ENCODE peak calls at places on chromosomes 4 and X, in four cellular contexts. D is spleen, V is heart left ventricle, R is testis. Q is an unnamed sample.

GRCh38 chr4:111040904-111041303 is 418.0 kb upstream of the PITX2 start:
- DNase-seq in D (no peak), V (no peak), R (no peak), Q (no peak)

GRCh38 chrX:37912286-37912685 is 64.9 kb upstream of the DYNLT3 start:
- DNase-seq in D (no peak), V (no peak), R (no peak), Q (peak; percentile 54)

GRCh38 chr4:186808635-186809018 is 85.0 kb upstream of the FAT1 start:
- DNase-seq in D (no peak), V (peak; percentile 37), R (no peak), Q (no peak)

GRCh38 chrX:31280580-31280979 is 208.7 kb upstream of the FTHL17 start:
- DNase-seq in D (no peak), V (no peak), R (no peak), Q (no peak)

GRCh38 chr4:185638548-185639301 is 103.4 kb upstream of the PDLIM3 start:
- DNase-seq in D (no peak), V (no peak), R (no peak), Q (no peak)

GRCh38 chr4:85556293-85556692 is 81.3 kb downstream of the ARHGAP24 start:
- DNase-seq in D (no peak), V (no peak), R (no peak), Q (no peak)

GRCh38 chrX:12975999-12976558 is 1.2 kb downstream of the TMSB4X start:
- DNase-seq in D (peak; percentile 89), V (peak; percentile 43), R (peak; percentile 33), Q (peak; percentile 58)

GRCh38 chr4:81826336-81826735 is 354.6 kb upstream of the RASGEF1B start:
- DNase-seq in D (no peak), V (no peak), R (no peak), Q (no peak)

GRCh38 chr4:1030559-1030958 is 19.1 kb downstream of the FGFRL1 start:
- DNase-seq in D (no peak), V (no peak), R (no peak), Q (no peak)

GRCh38 chrX:24874604-24875247 is 141.0 kb downstream of the ARX start:
- DNase-seq in D (no peak), V (no peak), R (no peak), Q (no peak)

GRCh38 chr4:161714022-161714751 is 449.6 kb downstream of the FSTL5 start:
- DNase-seq in D (no peak), V (no peak), R (no peak), Q (no peak)

GRCh38 chr4:6502147-6502546 is 29.7 kb upstream of the PPP2R2C start:
- DNase-seq in D (no peak), V (no peak), R (no peak), Q (no peak)

GRCh38 chr4:138222041-138222440 is 20.1 kb downstream of the SLC7A11 start:
- DNase-seq in D (no peak), V (no peak), R (no peak), Q (no peak)

GRCh38 chr4:98728433-98728832 is 70.0 kb upstream of the TSPAN5 start:
- DNase-seq in D (no peak), V (peak; percentile 28), R (no peak), Q (peak; percentile 16)

GRCh38 chr4:30172416-30172815 is 547.8 kb upstream of the PCDH7 start:
- DNase-seq in D (no peak), V (no peak), R (no peak), Q (no peak)

GRCh38 chr4:4765811-4766210 is 93.7 kb upstream of the MSX1 start:
- DNase-seq in D (no peak), V (no peak), R (no peak), Q (no peak)

GRCh38 chrX:129843459-129844306 is at the start of gene ZDHHC9:
- DNase-seq in D (peak; percentile 94), V (peak; percentile 91), R (peak; percentile 92), Q (peak; percentile 90)
- TF ChIP-seq POLR2A in D (no peak), V (no peak), R (no peak), Q (peak; percentile 52)

GRCh38 chr4:52196606-52197130 is 145.6 kb downstream of the SPATA18 start:
- DNase-seq in D (no peak), V (no peak), R (no peak), Q (no peak)

GRCh38 chr4:52187603-52188002 is 136.5 kb downstream of the SPATA18 start:
- DNase-seq in D (no peak), V (no peak), R (no peak), Q (no peak)

GRCh38 chr4:52195882-52196281 is 144.8 kb downstream of the SPATA18 start:
- DNase-seq in D (no peak), V (no peak), R (no peak), Q (no peak)

GRCh38 chr4:52197351-52197750 is 146.2 kb downstream of the SPATA18 start:
- DNase-seq in D (no peak), V (no peak), R (no peak), Q (no peak)

DNA sequence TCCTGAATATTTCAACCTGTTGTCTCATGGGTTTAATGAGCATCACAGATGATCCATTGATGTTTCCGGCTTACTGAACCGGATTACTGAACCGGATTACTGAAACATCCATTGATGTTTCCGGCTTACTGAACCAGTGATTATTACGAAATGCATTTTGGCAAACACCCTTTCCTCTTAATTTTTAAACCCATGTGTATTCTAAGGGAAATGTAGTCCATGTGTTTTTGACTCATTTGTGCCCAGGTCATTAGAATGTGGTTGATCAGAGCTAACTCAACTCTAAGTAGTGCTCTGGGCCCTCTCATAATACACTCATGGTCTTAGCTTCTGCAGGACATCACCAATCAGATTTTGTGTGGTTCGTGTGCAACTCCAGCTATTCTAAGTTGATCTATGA is 141.6 kb downstream of the SPATA18 start:
- DNase-seq in D (no peak), V (no peak), R (no peak), Q (no peak)
- TF ChIP-seq POLR2A in D (no peak), V (no peak), R (no peak), Q (no peak)

GRCh38 chr4:76589872-76590846 is 155.1 kb downstream of the SHROOM3 start:
- DNase-seq in D (no peak), V (peak; percentile 56), R (peak; percentile 25), Q (no peak)
- TF ChIP-seq POLR2A in D (no peak), V (no peak), R (no peak), Q (no peak)

GRCh38 chr4:3408793-3409330 is 32.9 kb upstream of the HGFAC start:
- DNase-seq in D (peak; percentile 45), V (peak; percentile 19), R (no peak), Q (no peak)

GRCh38 chr4:3406431-3406830 is 35.3 kb upstream of the HGFAC start:
- DNase-seq in D (peak; percentile 48), V (peak; percentile 15), R (no peak), Q (no peak)

GRCh38 chr4:3407171-3407771 is 34.5 kb upstream of the HGFAC start:
- DNase-seq in D (peak; percentile 62), V (peak; percentile 13), R (no peak), Q (no peak)

GRCh38 chr4:3409571-3410091 is 32.1 kb upstream of the HGFAC start:
- DNase-seq in D (peak; percentile 63), V (peak; percentile 15), R (no peak), Q (no peak)

DNA sequence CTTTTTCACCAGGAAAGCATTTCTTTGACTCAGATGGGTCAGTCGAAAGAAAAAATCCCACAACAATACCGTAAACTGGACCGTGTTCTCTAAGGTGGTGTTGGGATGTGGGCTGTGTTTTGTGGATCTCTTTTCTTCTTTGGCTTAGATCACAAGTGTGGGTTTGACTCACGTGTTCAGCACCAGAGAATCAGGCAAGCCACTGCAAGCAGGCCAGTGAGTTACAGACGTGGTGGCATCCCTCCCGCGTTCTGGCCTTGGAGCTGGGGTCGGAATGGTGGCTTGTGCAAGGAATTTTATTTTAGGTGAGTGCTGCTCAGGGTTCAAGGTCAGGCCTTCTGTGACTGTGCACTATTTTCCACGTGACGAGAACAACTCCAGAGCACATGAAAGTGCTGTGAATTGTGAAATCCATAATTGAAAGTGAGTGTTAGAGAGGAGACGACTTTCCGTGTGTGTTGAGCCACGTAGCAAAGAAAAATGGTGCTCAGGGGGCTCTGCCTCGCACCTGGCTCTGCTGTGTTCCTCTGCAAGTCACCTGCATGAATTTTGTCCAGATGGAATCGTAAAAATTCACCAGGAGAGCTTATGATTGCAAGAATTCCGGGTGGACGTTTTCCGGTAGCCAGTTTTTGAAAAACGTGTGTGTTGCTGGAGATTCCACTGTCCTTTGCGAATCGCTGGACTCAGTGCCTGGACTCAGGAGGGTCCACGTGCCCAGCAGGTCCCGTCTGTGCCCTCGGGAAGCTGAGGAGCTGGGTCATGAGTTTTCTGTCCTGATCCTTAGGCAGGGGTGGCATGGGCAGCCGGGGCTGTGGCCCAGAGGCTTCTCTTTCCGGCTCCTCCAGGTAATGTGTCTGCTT is 33.6 kb upstream of the HGFAC start:
- DNase-seq in D (peak; percentile 63), V (peak; percentile 12), R (peak; percentile 54), Q (no peak)
- TF ChIP-seq POLR2A in D (no peak), V (no peak), R (no peak), Q (no peak)

GRCh38 chrX:154408659-154409221 is 314 bp downstream of the DNASE1L1 start:
- DNase-seq in D (no peak), V (no peak), R (no peak), Q (no peak)
- TF ChIP-seq POLR2A in D (no peak), V (no peak), R (no peak), Q (peak; percentile 31)